ENCODE peak calls at places on chromosomes 2 and 18, in five cellular contexts. V is K562, H is HepG2, R is GM12878, L is H1. P is an unnamed sample. For H3K79me2, the result is how much of the 10 kb centered on the place peaks cover.

GRCh38 chr2:82837588-82838304 is 1621.3 kb downstream of the SUCLG1 start:
- DNase-seq in V (no peak), H (no peak), R (no peak), L (no peak), P (peak)

GRCh38 chr18:24126155-24126947 is 12.5 kb upstream of the CABYR start:
- DNase-seq in V (no peak), H (no peak), R (no peak), L (no peak), P (no peak)

GRCh38 chr2:47061989-47062678 is 93.0 kb downstream of the STPG4 start:
- DNase-seq in V (peak), H (no peak), R (no peak), L (no peak), P (no peak)

GRCh38 chr2:76188334-76188733 is 477.6 kb upstream of the GCFC2 start:
- DNase-seq in V (peak), H (no peak), R (no peak), L (no peak), P (no peak)

GRCh38 chr2:226185613-226186211 is 613.9 kb downstream of the IRS1 start:
- DNase-seq in V (no peak), H (no peak), R (no peak), L (no peak), P (peak)

GRCh38 chr2:2422621-2423020 is 91.5 kb upstream of the MYT1L start:
- DNase-seq in V (no peak), H (no peak), R (no peak), L (no peak), P (no peak)

GRCh38 chr2:38723173-38723572 is 28.0 kb downstream of the SRSF7 start:
- DNase-seq in V (no peak), H (no peak), R (no peak), L (no peak), P (no peak)

GRCh38 chr18:39969813-39970494 is 1985.1 kb upstream of the PIK3C3 start:
- DNase-seq in V (no peak), H (no peak), R (no peak), L (no peak), P (no peak)

GRCh38 chr2:35508601-35509000 is 847.0 kb upstream of the CRIM1 start:
- DNase-seq in V (no peak), H (no peak), R (no peak), L (no peak), P (no peak)

GRCh38 chr2:63977904-63978303 is 41.3 kb downstream of the VPS54 start:
- DNase-seq in V (no peak), H (no peak), R (peak), L (no peak), P (no peak)

GRCh38 chr2:122112633-122113032 is 357.2 kb downstream of the TSN start:
- DNase-seq in V (no peak), H (no peak), R (no peak), L (no peak), P (no peak)

GRCh38 chr2:28751956-28752607 is 452 bp downstream of the PPP1CB start:
- DNase-seq in V (peak), H (no peak), R (no peak), L (no peak), P (no peak)

DNA sequence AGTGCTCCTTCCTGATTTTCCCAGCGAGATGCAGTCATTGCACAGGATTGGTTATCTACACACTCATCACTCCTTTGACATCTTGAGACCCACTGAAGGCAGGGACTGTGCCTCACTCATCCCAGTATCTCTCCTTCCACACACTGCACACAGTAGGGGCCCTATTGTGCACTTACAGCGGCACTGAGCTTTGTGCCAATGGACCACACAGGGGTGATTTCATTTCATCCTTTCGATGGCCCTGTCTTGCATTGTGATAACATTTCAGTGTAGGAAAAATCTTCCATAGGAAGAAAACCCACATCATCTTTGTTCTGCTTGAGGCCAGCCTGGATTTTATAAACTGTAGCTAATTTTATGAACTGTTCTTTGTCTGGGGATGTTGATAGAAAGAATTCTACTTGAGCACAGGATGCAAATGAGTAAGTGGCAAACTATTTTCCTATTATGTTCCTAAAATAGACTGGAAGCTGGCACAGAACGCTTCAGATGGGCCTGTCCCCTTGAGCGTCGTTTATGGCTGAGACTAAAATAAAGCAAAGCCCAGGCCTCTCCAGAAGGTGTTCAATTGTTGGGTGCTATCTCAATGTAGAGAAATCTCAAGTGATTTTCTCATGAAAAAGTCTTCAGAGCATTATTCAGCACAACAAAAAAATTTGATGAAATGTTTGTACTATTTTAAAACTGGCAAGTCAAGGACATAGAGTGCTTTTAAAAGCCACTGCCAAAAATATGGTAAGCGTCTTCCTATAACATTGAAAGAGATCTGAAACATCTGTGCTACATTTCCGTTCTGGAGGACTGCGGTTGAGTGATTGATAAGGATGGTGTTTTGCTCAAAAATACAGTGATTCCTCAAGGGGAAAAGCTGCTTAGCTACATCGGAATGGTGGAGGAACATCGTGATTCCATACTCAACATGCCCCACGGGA is 10.7 kb upstream of the LRRFIP1 start:
- DNase-seq in V (no peak), H (no peak), R (no peak), L (no peak), P (no peak)
- TF ChIP-seq CEBPB in V (no peak), H (no peak), R (no peak), L (no peak), P (no peak)

GRCh38 chr2:201232125-201232815 is 28.1 kb upstream of the CASP8 start:
- DNase-seq in V (peak), H (peak), R (peak), L (peak), P (peak)
- TF ChIP-seq POLR2A in V (no peak), H (peak), R (peak), L (peak), P (peak)

DNA sequence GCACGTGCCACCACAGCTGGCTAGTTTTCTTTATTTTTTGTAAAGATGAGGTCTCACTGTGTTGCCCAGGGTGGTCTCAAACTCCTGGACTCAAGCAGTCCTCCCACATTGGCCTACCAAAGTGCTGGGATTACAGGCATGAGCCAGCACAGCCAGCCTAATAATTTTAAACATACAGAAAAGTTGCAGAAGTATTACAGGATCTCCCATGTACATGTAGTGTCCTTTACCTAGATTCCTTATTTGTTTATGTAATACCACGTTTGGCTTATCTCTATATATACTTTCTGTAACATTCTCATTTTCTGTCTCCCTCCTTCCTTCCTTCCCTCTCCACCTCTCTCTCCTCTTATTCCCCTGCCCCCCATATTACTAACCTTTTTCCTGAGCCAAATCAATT is 41.7 kb downstream of the PPM1B start:
- DNase-seq in V (no peak), H (no peak), R (no peak), L (no peak), P (no peak)
- H3K79me2 ChIP-seq in V (under half), H (under half), R (under half), L (under half), P (under half)

DNA sequence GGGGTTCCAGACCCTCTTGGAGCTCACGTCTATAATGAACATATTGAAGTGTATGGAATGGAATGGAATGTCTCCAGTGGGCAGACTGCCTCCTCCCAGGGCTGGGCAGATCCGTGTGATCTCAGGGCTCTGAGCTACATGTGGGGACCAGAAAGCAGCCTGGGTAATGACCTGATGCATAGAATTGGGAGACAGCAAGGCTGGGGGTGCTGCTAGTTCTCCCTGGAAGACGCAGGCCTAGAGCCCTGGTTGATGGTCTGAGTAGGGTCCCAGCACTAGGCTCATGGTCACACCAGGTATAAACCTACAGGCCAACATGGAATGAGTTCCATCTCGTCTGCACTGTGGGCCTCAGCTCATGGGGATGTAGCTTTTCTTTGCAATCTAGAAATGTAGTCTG is 46.7 kb downstream of the ACAA2 start:
- DNase-seq in V (no peak), H (no peak), R (no peak), L (no peak), P (no peak)
- TF ChIP-seq CEBPB in V (no peak), H (no peak), R (no peak), L (no peak), P (no peak)

DNA sequence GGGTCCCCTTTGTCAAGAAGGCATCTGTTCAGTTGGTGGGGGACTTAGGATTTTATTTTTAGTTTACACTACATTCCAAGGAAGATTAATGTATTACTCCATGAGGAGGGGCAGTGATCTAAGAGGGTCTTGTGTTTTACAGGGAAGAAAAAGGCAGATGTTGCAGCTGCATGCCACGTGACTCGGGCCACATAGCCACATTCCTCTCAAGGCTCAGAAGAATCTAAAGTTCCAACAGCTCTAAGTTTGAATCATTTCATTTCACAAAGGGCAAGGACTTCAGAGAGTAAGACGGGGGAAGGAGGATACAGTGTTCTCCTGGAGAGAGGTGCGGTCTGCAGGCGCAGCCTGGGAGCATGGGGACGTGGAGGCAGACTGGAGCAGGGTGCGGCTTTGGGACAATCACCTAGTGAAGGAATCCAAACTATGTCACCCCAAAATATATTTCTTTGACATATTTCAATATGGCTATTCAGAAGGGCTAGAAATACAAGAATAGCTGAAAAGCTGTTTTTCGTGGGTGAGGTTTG is 165.3 kb upstream of the NDUFV2 start:
- DNase-seq in V (no peak), H (no peak), R (no peak), L (no peak), P (no peak)
- TF ChIP-seq POLR2A in V (no peak), H (no peak), R (no peak), L (no peak), P (no peak)

DNA sequence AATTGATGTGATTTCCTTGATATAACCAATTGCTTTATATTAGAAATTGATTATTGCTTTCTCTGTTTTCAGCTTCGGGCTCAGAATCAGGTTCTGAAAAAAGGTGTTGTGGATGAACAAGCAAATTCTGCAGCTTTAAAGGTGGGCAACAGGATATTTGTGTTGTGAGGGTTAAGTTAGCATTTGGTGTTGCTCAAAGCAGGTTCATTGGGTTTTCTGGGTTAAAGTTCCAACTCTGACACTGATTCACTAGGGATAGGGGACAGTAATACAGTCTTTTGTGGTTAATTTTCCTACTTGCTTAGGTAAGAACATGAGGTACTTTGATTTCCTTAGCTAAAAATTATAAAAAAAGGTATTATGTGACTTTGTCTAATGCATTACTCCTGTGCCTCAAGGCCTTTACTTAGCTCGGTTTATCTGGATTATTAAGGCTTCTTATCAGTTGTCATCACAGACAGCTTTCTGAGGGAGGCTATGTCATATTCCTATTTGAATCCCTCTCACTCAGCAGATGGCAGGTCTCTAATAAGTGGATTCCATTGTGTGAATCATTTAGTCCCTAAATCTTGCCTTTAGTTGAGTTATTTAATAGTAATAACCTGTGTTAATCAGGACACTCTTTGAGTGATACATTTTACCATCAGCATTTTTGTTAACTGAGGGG is 78.9 kb upstream of the STON1 start:
- DNase-seq in V (no peak), H (no peak), R (no peak), L (no peak), P (no peak)
- H3K79me2 ChIP-seq in V (under half), H (under half), R (under half), L (under half), P (under half)

P was measured in HCT116.